ENCODE peak calls at places on chromosomes 12 and 14, in seven cellular contexts. Z is body of pancreas; O is CD4-positive, alpha-beta T cell; X is MCF 10A; M is GM12865; K is A549; J is HFF-Myc. H is an unnamed sample.

GRCh38 chr12:86389949-86390348 is 133.8 kb upstream of the MGAT4C start:
- DNase-seq in Z (no peak), J (no peak), O (no peak), K (no peak), M (no peak), X (peak), H (no peak)

GRCh38 chr14:50763386-50764007 is 67.5 kb downstream of the NIN start:
- DNase-seq in Z (peak), J (peak), K (peak), M (no peak), O (no peak), X (peak), H (no peak)

GRCh38 chr12:53048780-53049401 is 974 bp upstream of the TNS2 start:
- DNase-seq in Z (peak), J (no peak), X (peak), K (peak), O (no peak), M (no peak), H (no peak)

GRCh38 chr14:68527329-68527851 is 265.5 kb downstream of the ZFP36L1 start:
- DNase-seq in Z (peak), K (peak), J (no peak), X (peak), M (no peak), O (no peak), H (no peak)

GRCh38 chr14:64510825-64511679 is 6.5 kb downstream of the ZBTB1 start:
- DNase-seq in J (peak), K (peak), M (peak), X (peak), O (peak), Z (peak), H (no peak)

GRCh38 chr12:52674416-52674775 is 5.8 kb downstream of the KRT1 start:
- DNase-seq in Z (no peak), K (no peak), X (no peak), J (no peak), M (no peak), O (no peak), H (no peak)

GRCh38 chr12:41476499-41476898 is 288.4 kb downstream of the PDZRN4 start:
- DNase-seq in Z (no peak), J (no peak), K (no peak), O (no peak), X (no peak), M (no peak), H (no peak)

GRCh38 chr12:124868252-124868965 is 4.7 kb upstream of the SCARB1 start:
- DNase-seq in X (no peak), Z (no peak), K (no peak), O (no peak), M (no peak), J (no peak), H (no peak)

GRCh38 chr12:52423035-52423434 is 11.1 kb downstream of the KRT75 start:
- DNase-seq in O (no peak), J (no peak), K (no peak), X (no peak), M (no peak), Z (no peak), H (no peak)

GRCh38 chr12:64814432-64814831 is 10.0 kb upstream of the TBC1D30 start:
- DNase-seq in M (peak), K (no peak), J (no peak), X (peak), O (no peak), Z (peak), H (no peak)

GRCh38 chr12:23525450-23526072 is 423.9 kb downstream of the SOX5 start:
- DNase-seq in M (no peak), X (peak), J (no peak), O (no peak), Z (no peak), K (no peak), H (no peak)

GRCh38 chr14:95679995-95680735 is 6.1 kb upstream of the TCL1B start:
- DNase-seq in M (peak), K (peak), J (no peak), O (no peak), Z (peak), X (no peak), H (no peak)
- TF ChIP-seq CTCF in M (no peak), K (no peak), J (no peak), O (no peak), Z (peak), X (no peak), H (no peak)

GRCh38 chr12:5524116-5524768 is 92.3 kb downstream of the NTF3 start:
- DNase-seq in Z (no peak), M (no peak), X (no peak), J (no peak), O (no peak), K (no peak), H (no peak)

GRCh38 chr12:5524769-5525436 is 93.0 kb downstream of the NTF3 start:
- DNase-seq in K (no peak), X (no peak), J (no peak), Z (no peak), O (no peak), M (no peak), H (no peak)

GRCh38 chr12:5523396-5524115 is 91.6 kb downstream of the NTF3 start:
- DNase-seq in X (no peak), Z (no peak), M (no peak), J (no peak), K (no peak), O (no peak), H (no peak)

GRCh38 chr12:5522358-5523335 is 90.7 kb downstream of the NTF3 start:
- DNase-seq in Z (no peak), K (no peak), X (no peak), O (no peak), M (no peak), J (no peak), H (no peak)

DNA sequence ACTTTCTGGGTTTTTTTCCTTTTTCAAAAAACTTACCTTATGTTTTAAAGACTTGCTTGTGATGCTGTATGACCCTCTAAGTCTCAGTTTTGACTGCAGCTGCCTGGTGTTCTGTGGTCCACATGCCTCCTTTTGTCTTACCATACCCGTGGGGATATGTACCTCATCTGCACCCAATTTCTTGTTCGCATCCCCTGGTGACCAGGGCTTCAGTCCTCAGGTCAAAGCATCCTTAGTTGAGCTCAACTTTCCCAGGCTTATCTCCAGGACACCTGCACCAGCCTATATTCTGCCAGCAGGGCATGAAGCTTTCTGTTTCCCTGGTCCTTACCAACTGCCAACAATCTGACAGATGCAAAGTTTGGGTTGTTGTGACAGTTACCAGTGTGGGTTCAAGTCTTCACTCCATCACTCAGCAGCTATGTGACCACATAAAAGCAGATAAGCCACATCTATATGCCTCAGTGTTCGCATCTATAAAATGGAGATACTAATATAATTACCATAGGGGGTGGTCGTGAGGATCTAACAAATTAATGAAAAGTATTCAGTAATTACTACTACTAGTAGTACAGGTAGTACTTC is 94.0 kb downstream of the NTF3 start:
- DNase-seq in J (no peak), M (no peak), K (no peak), X (no peak), Z (no peak), O (no peak), H (no peak)
- TF ChIP-seq CTCF in J (no peak), M (no peak), K (no peak), X (no peak), Z (no peak), O (no peak), H (no peak)

DNA sequence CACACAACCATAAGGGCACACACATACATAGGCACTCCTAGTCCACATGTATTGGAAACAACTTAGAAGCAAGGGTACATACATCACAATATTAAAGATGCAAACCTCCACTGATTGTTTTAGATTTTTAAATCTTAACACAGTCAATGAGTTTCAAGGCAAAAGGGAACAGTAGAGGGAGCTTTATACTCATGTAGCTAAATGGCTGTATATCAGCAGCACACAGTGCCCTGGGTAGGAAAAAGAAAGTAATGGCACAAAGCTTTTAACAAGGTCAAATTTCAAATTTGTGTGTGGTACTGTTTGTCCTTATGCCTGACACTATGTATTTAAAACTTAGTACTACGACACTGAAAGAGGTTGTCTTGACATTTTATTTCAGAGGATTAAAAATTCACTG is 262.0 kb downstream of the MED13L start:
- DNase-seq in K (peak), M (peak), X (peak), Z (no peak), O (no peak), J (peak), H (no peak)
- TF ChIP-seq CTCF in K (peak), M (peak), X (peak), Z (peak), O (peak), J (peak), H (no peak)

DNA sequence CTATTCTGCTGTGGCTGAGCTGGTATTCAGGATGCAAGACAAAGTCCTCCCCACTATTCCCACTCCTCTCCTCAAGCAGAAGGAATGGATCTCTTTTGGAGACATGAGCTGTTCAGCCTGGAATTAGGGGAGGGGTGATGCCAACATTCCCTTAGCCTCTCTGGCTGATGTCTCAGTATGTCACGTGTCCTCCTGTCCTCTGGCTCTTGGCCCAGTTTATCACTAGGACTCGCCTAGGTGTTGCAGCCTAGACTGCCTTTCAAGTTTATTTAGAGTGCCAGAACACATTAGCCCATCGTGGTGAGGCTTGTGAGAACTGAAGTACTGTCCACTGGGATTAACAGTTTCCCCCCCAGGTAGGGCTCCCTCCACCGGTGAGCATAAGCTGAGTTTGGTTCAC is 239.9 kb upstream of the MIS18BP1 start:
- DNase-seq in Z (peak), M (no peak), O (no peak), K (no peak), X (peak), J (no peak), H (no peak)
- TF ChIP-seq CTCF in Z (no peak), M (no peak), O (no peak), K (no peak), X (no peak), J (no peak), H (no peak)

GRCh38 chr14:63361790-63362189 is 43.1 kb upstream of the GPHB5 start:
- DNase-seq in Z (no peak), O (no peak), J (no peak), M (peak), K (no peak), X (no peak), H (no peak)
- TF ChIP-seq CTCF in Z (no peak), O (no peak), J (no peak), M (peak), K (no peak), X (no peak), H (no peak)

H was measured in mesothelial cell of epicardium.